ENCODE peak calls at places on chromosome 5, in six cellular contexts. One of them, this sample, is unnamed.

GRCh38 chr5:134053840-134054338 is 49.1 kb upstream of the VDAC1 start:
- DNase-seq in activated gamma-delta T cell treated with Interleukin-2 at 50 U/mL for 16 hours: no peak
- DNase-seq in GM10248: no peak
- DNase-seq in nephron progenitor cell: no peak
- DNase-seq in CD14-positive monocyte: no peak
- DNase-seq in memory B cell: no peak
- DNase-seq in this sample: no peak

GRCh38 chr5:170216262-170216864 is 16.4 kb upstream of the C5orf58 start:
- DNase-seq in activated gamma-delta T cell treated with Interleukin-2 at 50 U/mL for 16 hours: no peak
- DNase-seq in GM10248: no peak
- DNase-seq in nephron progenitor cell: peak; percentile 21
- DNase-seq in CD14-positive monocyte: no peak
- DNase-seq in memory B cell: no peak
- DNase-seq in this sample: no peak

GRCh38 chr5:52660621-52661020 is 127.1 kb upstream of the ITGA1 start:
- DNase-seq in activated gamma-delta T cell treated with Interleukin-2 at 50 U/mL for 16 hours: no peak
- DNase-seq in GM10248: no peak
- DNase-seq in nephron progenitor cell: no peak
- DNase-seq in CD14-positive monocyte: no peak
- DNase-seq in memory B cell: no peak
- DNase-seq in this sample: no peak

GRCh38 chr5:113240951-113241726 is 193.7 kb downstream of the TSSK1B start:
- DNase-seq in activated gamma-delta T cell treated with Interleukin-2 at 50 U/mL for 16 hours: no peak
- DNase-seq in GM10248: no peak
- DNase-seq in nephron progenitor cell: no peak
- DNase-seq in CD14-positive monocyte: no peak
- DNase-seq in memory B cell: no peak
- DNase-seq in this sample: no peak

GRCh38 chr5:3994635-3995034 is 399.0 kb downstream of the IRX1 start:
- DNase-seq in activated gamma-delta T cell treated with Interleukin-2 at 50 U/mL for 16 hours: no peak
- DNase-seq in GM10248: no peak
- DNase-seq in nephron progenitor cell: no peak
- DNase-seq in CD14-positive monocyte: no peak
- DNase-seq in memory B cell: no peak
- DNase-seq in this sample: no peak

GRCh38 chr5:55768279-55768678 is 30.4 kb downstream of the DDX4 start:
- DNase-seq in activated gamma-delta T cell treated with Interleukin-2 at 50 U/mL for 16 hours: no peak
- DNase-seq in GM10248: no peak
- DNase-seq in nephron progenitor cell: no peak
- DNase-seq in CD14-positive monocyte: no peak
- DNase-seq in memory B cell: no peak
- DNase-seq in this sample: no peak

GRCh38 chr5:146528232-146528631 is 12.2 kb upstream of the GPR151 start:
- DNase-seq in activated gamma-delta T cell treated with Interleukin-2 at 50 U/mL for 16 hours: no peak
- DNase-seq in GM10248: no peak
- DNase-seq in nephron progenitor cell: no peak
- DNase-seq in CD14-positive monocyte: no peak
- DNase-seq in memory B cell: no peak
- DNase-seq in this sample: no peak

GRCh38 chr5:112643339-112643971 is 94.2 kb upstream of the APC start:
- DNase-seq in activated gamma-delta T cell treated with Interleukin-2 at 50 U/mL for 16 hours: no peak
- DNase-seq in GM10248: no peak
- DNase-seq in nephron progenitor cell: no peak
- DNase-seq in CD14-positive monocyte: no peak
- DNase-seq in memory B cell: no peak
- DNase-seq in this sample: no peak

GRCh38 chr5:94375801-94376200 is 242.6 kb downstream of the KIAA0825 start:
- DNase-seq in activated gamma-delta T cell treated with Interleukin-2 at 50 U/mL for 16 hours: no peak
- DNase-seq in GM10248: no peak
- DNase-seq in nephron progenitor cell: no peak
- DNase-seq in CD14-positive monocyte: no peak
- DNase-seq in memory B cell: no peak
- DNase-seq in this sample: no peak

GRCh38 chr5:5103249-5103648 is 36.9 kb upstream of the ADAMTS16 start:
- DNase-seq in activated gamma-delta T cell treated with Interleukin-2 at 50 U/mL for 16 hours: no peak
- DNase-seq in GM10248: no peak
- DNase-seq in nephron progenitor cell: no peak
- DNase-seq in CD14-positive monocyte: no peak
- DNase-seq in memory B cell: no peak
- DNase-seq in this sample: no peak

GRCh38 chr5:136058031-136058971 is 29.5 kb downstream of the TGFBI start:
- DNase-seq in activated gamma-delta T cell treated with Interleukin-2 at 50 U/mL for 16 hours: no peak
- DNase-seq in GM10248: no peak
- DNase-seq in nephron progenitor cell: no peak
- DNase-seq in CD14-positive monocyte: no peak
- DNase-seq in memory B cell: no peak
- DNase-seq in this sample: no peak

GRCh38 chr5:167063788-167064187 is 1227.7 kb upstream of the WWC1 start:
- DNase-seq in activated gamma-delta T cell treated with Interleukin-2 at 50 U/mL for 16 hours: no peak
- DNase-seq in GM10248: no peak
- DNase-seq in nephron progenitor cell: no peak
- DNase-seq in CD14-positive monocyte: no peak
- DNase-seq in memory B cell: no peak
- DNase-seq in this sample: no peak

GRCh38 chr5:146825033-146825432 is 53.5 kb downstream of the PPP2R2B start:
- DNase-seq in activated gamma-delta T cell treated with Interleukin-2 at 50 U/mL for 16 hours: no peak
- DNase-seq in GM10248: no peak
- DNase-seq in nephron progenitor cell: peak; percentile 83
- DNase-seq in CD14-positive monocyte: no peak
- DNase-seq in memory B cell: no peak
- DNase-seq in this sample: no peak

GRCh38 chr5:176732306-176732705 is 78.1 kb upstream of the UNC5A start:
- DNase-seq in activated gamma-delta T cell treated with Interleukin-2 at 50 U/mL for 16 hours: no peak
- DNase-seq in GM10248: no peak
- DNase-seq in nephron progenitor cell: no peak
- DNase-seq in CD14-positive monocyte: no peak
- DNase-seq in memory B cell: no peak
- DNase-seq in this sample: no peak

GRCh38 chr5:54570923-54571322 is 53.4 kb downstream of the SNX18 start:
- DNase-seq in activated gamma-delta T cell treated with Interleukin-2 at 50 U/mL for 16 hours: no peak
- DNase-seq in GM10248: no peak
- DNase-seq in nephron progenitor cell: no peak
- DNase-seq in CD14-positive monocyte: no peak
- DNase-seq in memory B cell: no peak
- DNase-seq in this sample: no peak

GRCh38 chr5:107719207-107719606 is 48.5 kb upstream of the EFNA5 start:
- DNase-seq in activated gamma-delta T cell treated with Interleukin-2 at 50 U/mL for 16 hours: no peak
- DNase-seq in GM10248: no peak
- DNase-seq in nephron progenitor cell: no peak
- DNase-seq in CD14-positive monocyte: no peak
- DNase-seq in memory B cell: no peak
- DNase-seq in this sample: no peak

GRCh38 chr5:138697720-138698360 is 55.4 kb upstream of the CTNNA1 start:
- DNase-seq in activated gamma-delta T cell treated with Interleukin-2 at 50 U/mL for 16 hours: no peak
- DNase-seq in GM10248: no peak
- DNase-seq in nephron progenitor cell: no peak
- DNase-seq in CD14-positive monocyte: no peak
- DNase-seq in memory B cell: no peak
- DNase-seq in this sample: no peak